ENCODE peak calls at places on chromosomes 13 and 19, in seven cellular contexts. G, W, N, R, D, Z and Q are unnamed samples.

GRCh38 chr19:33194884-33195710 is 967 bp downstream of the LRP3 start:
- DNase-seq in G (peak; percentile 22), W (no peak), N (no peak), R (no peak), D (no peak), Z (no peak), Q (peak; percentile 66)

GRCh38 chr13:32883501-32883900 is 132.7 kb upstream of the KL start:
- DNase-seq in G (no peak), W (no peak), N (no peak), R (no peak), D (peak; percentile 61), Z (no peak), Q (no peak)

GRCh38 chr13:101454767-101455166 is 2.3 kb downstream of the ITGBL1 start:
- DNase-seq in G (no peak), W (no peak), N (no peak), R (no peak), D (no peak), Z (no peak), Q (no peak)

GRCh38 chr19:51693819-51694218 is 689 bp downstream of the SPACA6 start:
- DNase-seq in G (no peak), W (no peak), N (no peak), R (no peak), D (no peak), Z (no peak), Q (no peak)

GRCh38 chr13:35164324-35164932 is 222.4 kb downstream of the NBEA start:
- DNase-seq in G (peak; percentile 63), W (peak; percentile 12), N (no peak), R (no peak), D (peak; percentile 31), Z (no peak), Q (peak; percentile 6)

GRCh38 chr19:38848299-38849146 is 1.3 kb downstream of the HNRNPL start:
- DNase-seq in G (no peak), W (no peak), N (no peak), R (no peak), D (no peak), Z (no peak), Q (no peak)

GRCh38 chr19:54523403-54523802 is 20.8 kb downstream of the LAIR2 start:
- DNase-seq in G (no peak), W (no peak), N (peak; percentile 58), R (no peak), D (no peak), Z (no peak), Q (no peak)

GRCh38 chr13:111429064-111429558 is 108.7 kb downstream of the TEX29 start:
- DNase-seq in G (peak; percentile 2), W (peak; percentile 42), N (peak; percentile 49), R (no peak), D (peak; percentile 31), Z (no peak), Q (peak; percentile 78)

GRCh38 chr19:2302319-2303208 is 5.4 kb downstream of the LINGO3 start:
- DNase-seq in G (no peak), W (peak; percentile 47), N (no peak), R (peak; percentile 79), D (no peak), Z (no peak), Q (no peak)

GRCh38 chr13:19606152-19606551 is 27.3 kb upstream of the MPHOSPH8 start:
- DNase-seq in G (peak; percentile 30), W (no peak), N (no peak), R (no peak), D (no peak), Z (no peak), Q (no peak)

GRCh38 chr13:100302391-100302790 is 213.5 kb downstream of the PCCA start:
- DNase-seq in G (no peak), W (no peak), N (no peak), R (no peak), D (no peak), Z (no peak), Q (no peak)

GRCh38 chr19:42290523-42291436 is 11.2 kb upstream of the PRR19 start:
- DNase-seq in G (no peak), W (no peak), N (peak; percentile 77), R (no peak), D (no peak), Z (no peak), Q (peak; percentile 76)

GRCh38 chr13:109370486-109370885 is 415.9 kb downstream of the IRS2 start:
- DNase-seq in G (no peak), W (no peak), N (no peak), R (no peak), D (no peak), Z (no peak), Q (no peak)

GRCh38 chr19:46616631-46617322 is 8.1 kb downstream of the PTGIR start:
- DNase-seq in G (peak; percentile 20), W (peak; percentile 81), N (peak; percentile 89), R (no peak), D (peak; percentile 53), Z (no peak), Q (peak; percentile 86)

GRCh38 chr13:112670118-112670517 is 19.7 kb upstream of the ATP11A start:
- DNase-seq in G (no peak), W (no peak), N (no peak), R (peak; percentile 48), D (no peak), Z (no peak), Q (peak; percentile 49)

GRCh38 chr13:76715621-76716020 is 170.6 kb downstream of the KCTD12 start:
- DNase-seq in G (no peak), W (no peak), N (no peak), R (no peak), D (no peak), Z (no peak), Q (no peak)

GRCh38 chr19:53958168-53958571 is 4.6 kb upstream of the CACNG8 start:
- DNase-seq in G (no peak), W (no peak), N (no peak), R (no peak), D (no peak), Z (no peak), Q (no peak)

GRCh38 chr13:86741762-86742285 is 929.3 kb upstream of the SLITRK5 start:
- DNase-seq in G (no peak), W (no peak), N (no peak), R (no peak), D (no peak), Z (no peak), Q (no peak)

GRCh38 chr19:42343344-42344110 is 18.1 kb downstream of the MEGF8 start:
- DNase-seq in G (no peak), W (no peak), N (no peak), R (no peak), D (no peak), Z (no peak), Q (no peak)

GRCh38 chr13:46963874-46964273 is 67.0 kb upstream of the HTR2A start:
- DNase-seq in G (no peak), W (no peak), N (no peak), R (no peak), D (no peak), Z (no peak), Q (no peak)

GRCh38 chr13:76813874-76814273 is 72.3 kb downstream of the KCTD12 start:
- DNase-seq in G (peak; percentile 15), W (no peak), N (no peak), R (no peak), D (no peak), Z (no peak), Q (no peak)

GRCh38 chr13:33355470-33355869 is 69.9 kb upstream of the STARD13 start:
- DNase-seq in G (no peak), W (no peak), N (no peak), R (peak; percentile 71), D (no peak), Z (no peak), Q (no peak)

GRCh38 chr19:1267441-1268391 is 1.4 kb upstream of the CIRBP start:
- DNase-seq in G (no peak), W (peak; percentile 55), N (no peak), R (peak; percentile 80), D (no peak), Z (no peak), Q (no peak)

GRCh38 chr19:9306443-9306842 is 3.2 kb downstream of the ZNF699 start:
- DNase-seq in G (no peak), W (no peak), N (no peak), R (no peak), D (no peak), Z (no peak), Q (no peak)

GRCh38 chr19:21094347-21095025 is 12.5 kb downstream of the ZNF714 start:
- DNase-seq in G (no peak), W (no peak), N (no peak), R (no peak), D (no peak), Z (no peak), Q (no peak)

GRCh38 chr19:38877781-38878574 is at the start of gene RINL:
- DNase-seq in G (no peak), W (peak; percentile 61), N (peak; percentile 73), R (no peak), D (peak; percentile 91), Z (peak; percentile 69), Q (no peak)